ENCODE peak calls at places on chromosomes 1 and 21, in six cellular contexts. P is NCI-H1417; D is foreskin fibroblast; I is T47D; C is activated CD4-positive, alpha-beta T cell treated with anti-CD3 and anti-CD28 coated beads, Interleukin-2, amount 50 U/mL, for 24 hours; K is small intestine. Z is an unnamed sample.

GRCh38 chr21:28770867-28771661 is 221.6 kb downstream of the LTN1 start:
- DNase-seq in P (no peak), D (peak; percentile 58), I (no peak), C (no peak), K (no peak), Z (no peak)

GRCh38 chr1:89836997-89837909 is 16.4 kb downstream of the LRRC8D start:
- DNase-seq in P (no peak), D (no peak), I (no peak), C (no peak), K (peak; percentile 61), Z (no peak)

GRCh38 chr21:44943686-44944550 is 4.1 kb downstream of the SLX9 start:
- DNase-seq in P (no peak), D (no peak), I (no peak), C (no peak), K (no peak), Z (no peak)

GRCh38 chr21:36337099-36337509 is 17.1 kb downstream of the MORC3 start:
- DNase-seq in P (no peak), D (peak; percentile 78), I (no peak), C (no peak), K (no peak), Z (no peak)

GRCh38 chr21:32524010-32524719 is 61.2 kb downstream of the TCP10L start:
- DNase-seq in P (no peak), D (peak; percentile 80), I (no peak), C (no peak), K (no peak), Z (no peak)

GRCh38 chr1:244963231-244963826 is 99.0 kb upstream of the HNRNPU start:
- DNase-seq in P (no peak), D (no peak), I (no peak), C (no peak), K (no peak), Z (no peak)

GRCh38 chr21:46000731-46001641 is 19.4 kb downstream of the COL6A1 start:
- DNase-seq in P (no peak), D (peak; percentile 46), I (no peak), C (no peak), K (no peak), Z (no peak)

GRCh38 chr1:222054416-222054815 is 312.5 kb upstream of the DUSP10 start:
- DNase-seq in P (no peak), D (no peak), I (no peak), C (no peak), K (no peak), Z (no peak)

GRCh38 chr1:59484090-59484489 is 187.2 kb downstream of the FGGY start:
- DNase-seq in P (no peak), D (peak; percentile 91), I (no peak), C (no peak), K (no peak), Z (no peak)

GRCh38 chr1:8040586-8040985 is 14.5 kb upstream of the ERRFI1 start:
- DNase-seq in P (no peak), D (peak; percentile 98), I (no peak), C (no peak), K (peak; percentile 85), Z (no peak)

GRCh38 chr1:148160421-148161251 is 8.6 kb upstream of the NBPF11 start:
- DNase-seq in P (no peak), D (no peak), I (no peak), C (no peak), K (no peak), Z (no peak)

GRCh38 chr21:42038826-42039425 is 28.8 kb upstream of the ZBTB21 start:
- DNase-seq in P (no peak), D (peak; percentile 85), I (no peak), C (no peak), K (no peak), Z (no peak)

GRCh38 chr1:183932412-183932811 is 105.1 kb downstream of the COLGALT2 start:
- DNase-seq in P (no peak), D (peak; percentile 93), I (no peak), C (no peak), K (no peak), Z (no peak)

GRCh38 chr1:55035904-55036303 is 3.4 kb upstream of the PCSK9 start:
- DNase-seq in P (no peak), D (no peak), I (no peak), C (no peak), K (no peak), Z (no peak)

GRCh38 chr1:28518745-28519341 is 13.0 kb downstream of the RCC1 start:
- DNase-seq in P (no peak), D (peak; percentile 46), I (no peak), C (peak; percentile 28), K (peak; percentile 49), Z (no peak)

GRCh38 chr1:159854101-159854692 is 8.3 kb downstream of the VSIG8 start:
- DNase-seq in P (peak; percentile 81), D (peak; percentile 82), I (peak; percentile 58), C (no peak), K (peak; percentile 86), Z (no peak)

GRCh38 chr1:179702923-179703322 is 40.2 kb upstream of the FAM163A start:
- DNase-seq in P (no peak), D (no peak), I (no peak), C (no peak), K (peak; percentile 59), Z (no peak)

GRCh38 chr1:152906023-152906565 is 2.3 kb upstream of the IVL start:
- DNase-seq in P (no peak), D (peak; percentile 68), I (no peak), C (no peak), K (no peak), Z (no peak)

GRCh38 chr21:45468971-45469272 is 64.0 kb downstream of the COL18A1 start:
- DNase-seq in P (no peak), D (no peak), I (no peak), C (no peak), K (no peak), Z (no peak)

GRCh38 chr1:13517193-13517812 is 3.5 kb upstream of the LRRC38 start:
- DNase-seq in P (no peak), D (no peak), I (no peak), C (no peak), K (peak; percentile 5), Z (no peak)

GRCh38 chr1:53567458-53568250 is 108.5 kb downstream of the DMRTB1 start:
- DNase-seq in P (no peak), D (no peak), I (no peak), C (no peak), K (no peak), Z (no peak)

GRCh38 chr1:172811698-172812097 is 152.8 kb downstream of the FASLG start:
- DNase-seq in P (no peak), D (no peak), I (no peak), C (no peak), K (no peak), Z (no peak)

GRCh38 chr1:181906631-181907030 is 154.9 kb downstream of the ZNF648 start:
- DNase-seq in P (no peak), D (no peak), I (no peak), C (no peak), K (no peak), Z (no peak)

GRCh38 chr1:111959436-111959835 is 30.0 kb downstream of the KCND3 start:
- DNase-seq in P (no peak), D (no peak), I (no peak), C (no peak), K (no peak), Z (no peak)

GRCh38 chr1:220527279-220528048 is 472 bp upstream of the MARK1 start:
- DNase-seq in P (no peak), D (peak; percentile 21), I (no peak), C (no peak), K (peak; percentile 15), Z (no peak)

GRCh38 chr1:202106340-202107284 is 16.1 kb upstream of the GPR37L1 start:
- DNase-seq in P (peak; percentile 65), D (no peak), I (no peak), C (no peak), K (peak; percentile 99), Z (no peak)

GRCh38 chr1:224784606-224785328 is 144.7 kb upstream of the DNAH14 start:
- DNase-seq in P (no peak), D (peak; percentile 83), I (peak; percentile 45), C (no peak), K (no peak), Z (no peak)

GRCh38 chr1:247077234-247077633 is 1.4 kb downstream of the ZNF670 start:
- DNase-seq in P (no peak), D (peak; percentile 30), I (no peak), C (no peak), K (no peak), Z (no peak)

GRCh38 chr21:46001821-46002681 is 20.5 kb downstream of the COL6A1 start:
- DNase-seq in P (no peak), D (peak; percentile 31), I (no peak), C (no peak), K (no peak), Z (no peak)

GRCh38 chr21:23223882-23224281 is 2225.7 kb downstream of the NCAM2 start:
- DNase-seq in P (no peak), D (no peak), I (no peak), C (no peak), K (no peak), Z (no peak)

Z was measured in GM12891.